ENCODE peak calls at places on chromosomes 16 and 17, in four cellular contexts. F is HepG2, S is K562, L is endothelial cell of umbilical vein. J is an unnamed sample.

GRCh38 chr16:85238233-85238647 is 126.0 kb upstream of the CIBAR2 start:
- DNase-seq in S (no peak), L (peak; percentile 59), F (no peak), J (no peak)

GRCh38 chr17:35871415-35871814 is 2.7 kb upstream of the HEATR9 start:
- DNase-seq in S (no peak), F (no peak), L (no peak), J (no peak)

GRCh38 chr16:30903596-30903995 is 7.2 kb downstream of the CTF1 start:
- DNase-seq in S (peak; percentile 14), F (peak; percentile 38), L (peak; percentile 63), J (no peak)

GRCh38 chr16:20681821-20682736 is 15.4 kb downstream of the ACSM1 start:
- DNase-seq in F (no peak), L (no peak), S (no peak), J (no peak)

GRCh38 chr17:75241996-75242460 is 19.4 kb downstream of the GGA3 start:
- DNase-seq in F (no peak), S (no peak), L (no peak), J (no peak)

GRCh38 chr16:53849994-53850393 is 146.0 kb downstream of the FTO start:
- DNase-seq in S (no peak), L (no peak), F (no peak), J (no peak)

GRCh38 chr16:58126451-58126968 is 2.7 kb downstream of the CFAP20 start:
- DNase-seq in L (no peak), S (no peak), F (no peak), J (no peak)

GRCh38 chr16:86575754-86576557 is 2.4 kb upstream of the FOXL1 start:
- DNase-seq in F (peak; percentile 63), S (peak; percentile 93), L (peak; percentile 92), J (no peak)

GRCh38 chr16:3659200-3659599 is 4.7 kb downstream of the DNASE1 start:
- DNase-seq in S (no peak), F (no peak), L (no peak), J (no peak)

GRCh38 chr17:72334205-72334604 is 213.4 kb downstream of the SOX9 start:
- DNase-seq in S (no peak), F (no peak), L (no peak), J (no peak)

GRCh38 chr17:80637286-80637703 is 92.7 kb downstream of the RPTOR start:
- DNase-seq in S (no peak), L (no peak), F (no peak), J (no peak)
- TF ChIP-seq MYC in S (no peak), L (no peak), F (no peak), J (no peak)

DNA sequence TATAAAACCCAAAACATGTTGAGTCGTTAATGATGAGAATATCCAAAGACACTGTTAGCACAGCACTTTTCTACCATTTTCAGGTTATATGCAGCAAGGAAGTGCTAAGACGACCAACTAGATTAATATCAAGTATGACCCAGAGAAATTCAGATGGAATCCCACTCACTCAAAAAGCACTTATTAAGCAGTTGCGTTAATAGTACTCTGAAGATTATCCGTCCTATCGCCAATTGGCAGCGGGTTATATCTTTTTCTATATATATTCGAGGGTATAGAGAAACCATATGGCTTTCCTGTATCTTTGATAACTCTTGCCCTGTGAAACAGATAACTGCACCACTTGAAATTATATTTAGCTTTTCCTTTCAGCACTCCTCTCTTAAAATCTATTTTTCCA is 1.1 kb downstream of the CRLF3 start:
- DNase-seq in F (no peak), L (no peak), S (no peak), J (no peak)
- H3K9ac ChIP-seq in F (peak overlapping the region; percentile 79), L (peak overlapping the region; percentile 83), S (no peak overlapping the region), J (peak overlapping the region; percentile 88)

GRCh38 chr16:56771558-56772279 is 41.8 kb downstream of the NUP93 start:
- DNase-seq in S (no peak), L (no peak), F (no peak), J (no peak)
- TF ChIP-seq MYC in S (no peak), L (no peak), F (no peak), J (no peak)

GRCh38 chr17:64780096-64781012 is 118.2 kb upstream of the SMURF2 start:
- DNase-seq in F (no peak), S (no peak), L (peak; percentile 49), J (no peak)

GRCh38 chr17:64781394-64781793 is 119.3 kb upstream of the SMURF2 start:
- DNase-seq in L (peak; percentile 51), F (no peak), S (no peak), J (no peak)

GRCh38 chr17:64781013-64781392 is 118.9 kb upstream of the SMURF2 start:
- DNase-seq in S (no peak), F (no peak), L (no peak), J (no peak)

GRCh38 chr17:64783556-64784352 is 121.6 kb upstream of the SMURF2 start:
- DNase-seq in S (no peak), L (no peak), F (no peak), J (no peak)

GRCh38 chr17:64781810-64782555 is 119.9 kb upstream of the SMURF2 start:
- DNase-seq in L (no peak), S (no peak), F (no peak), J (no peak)
- H3K9ac ChIP-seq in L (peak overlapping the region; percentile 97), S (no peak overlapping the region), F (no peak overlapping the region), J (no peak overlapping the region)

GRCh38 chr17:69055334-69055733 is 5.4 kb downstream of the ABCA9 start:
- DNase-seq in F (no peak), S (no peak), L (no peak), J (no peak)

GRCh38 chr17:69048634-69049033 is 12.1 kb downstream of the ABCA9 start:
- DNase-seq in L (no peak), F (no peak), S (no peak), J (no peak)

GRCh38 chr17:69047368-69048263 is 13.1 kb downstream of the ABCA9 start:
- DNase-seq in S (peak; percentile 70), F (peak; percentile 100), L (peak; percentile 99), J (no peak)

GRCh38 chr17:69046130-69046807 is 14.5 kb downstream of the ABCA9 start:
- DNase-seq in L (peak; percentile 17), F (no peak), S (no peak), J (no peak)

GRCh38 chr17:69050999-69051775 is 9.5 kb downstream of the ABCA9 start:
- DNase-seq in F (peak; percentile 56), S (no peak), L (peak; percentile 75), J (no peak)
- TF ChIP-seq MYC in F (no peak), S (no peak), L (no peak), J (no peak)

J was measured in GM12878.